ENCODE peak calls at places on chromosomes 6 and 20, in four cellular contexts. One of them, this sample, is unnamed.

GRCh38 chr6:44078795-44079671 is 48.2 kb downstream of the MRPL14 start:
- DNase-seq in fibroblast of villous mesenchyme: peak; percentile 74
- DNase-seq in H1: no peak
- DNase-seq in lower leg skin: no peak
- DNase-seq in this sample: peak; percentile 65

GRCh38 chr20:4060054-4060795 is 44.9 kb upstream of the RNF24 start:
- DNase-seq in fibroblast of villous mesenchyme: no peak
- DNase-seq in H1: no peak
- DNase-seq in lower leg skin: no peak
- DNase-seq in this sample: no peak

GRCh38 chr6:146803601-146804000 is 204.8 kb downstream of the ADGB start:
- DNase-seq in fibroblast of villous mesenchyme: no peak
- DNase-seq in H1: no peak
- DNase-seq in lower leg skin: no peak
- DNase-seq in this sample: no peak

GRCh38 chr20:2872304-2873009 is 824 bp upstream of the PTPRA start:
- DNase-seq in fibroblast of villous mesenchyme: peak; percentile 64
- DNase-seq in H1: no peak
- DNase-seq in lower leg skin: peak; percentile 90
- DNase-seq in this sample: peak; percentile 40

GRCh38 chr6:127267742-127268588 is 1.3 kb downstream of the RNF146 start:
- DNase-seq in fibroblast of villous mesenchyme: no peak
- DNase-seq in H1: no peak
- DNase-seq in lower leg skin: no peak
- DNase-seq in this sample: no peak

GRCh38 chr6:107185570-107185969 is 70.3 kb upstream of the BEND3 start:
- DNase-seq in fibroblast of villous mesenchyme: peak; percentile 7
- DNase-seq in H1: no peak
- DNase-seq in lower leg skin: no peak
- DNase-seq in this sample: no peak

GRCh38 chr20:58109126-58109880 is 119.2 kb downstream of the ANKRD60 start:
- DNase-seq in fibroblast of villous mesenchyme: peak; percentile 49
- DNase-seq in H1: no peak
- DNase-seq in lower leg skin: peak; percentile 84
- DNase-seq in this sample: peak; percentile 89

GRCh38 chr6:149210376-149210775 is 107.1 kb upstream of the TAB2 start:
- DNase-seq in fibroblast of villous mesenchyme: peak; percentile 83
- DNase-seq in H1: no peak
- DNase-seq in lower leg skin: no peak
- DNase-seq in this sample: peak; percentile 41

GRCh38 chr20:44780226-44780625 is 30.1 kb downstream of the RIMS4 start:
- DNase-seq in fibroblast of villous mesenchyme: peak; percentile 62
- DNase-seq in H1: no peak
- DNase-seq in lower leg skin: no peak
- DNase-seq in this sample: peak; percentile 43

GRCh38 chr6:22409487-22409886 is 112.7 kb upstream of the PRL start:
- DNase-seq in fibroblast of villous mesenchyme: no peak
- DNase-seq in H1: no peak
- DNase-seq in lower leg skin: no peak
- DNase-seq in this sample: peak; percentile 3

GRCh38 chr6:35754452-35755321 is 17.9 kb downstream of the ARMC12 start:
- DNase-seq in fibroblast of villous mesenchyme: no peak
- DNase-seq in H1: no peak
- DNase-seq in lower leg skin: no peak
- DNase-seq in this sample: peak; percentile 13

GRCh38 chr20:10596726-10597125 is 77.1 kb downstream of the JAG1 start:
- DNase-seq in fibroblast of villous mesenchyme: peak; percentile 90
- DNase-seq in H1: no peak
- DNase-seq in lower leg skin: no peak
- DNase-seq in this sample: peak; percentile 75

GRCh38 chr20:10784337-10785183 is 110.8 kb upstream of the JAG1 start:
- DNase-seq in fibroblast of villous mesenchyme: no peak
- DNase-seq in H1: no peak
- DNase-seq in lower leg skin: no peak
- DNase-seq in this sample: no peak

GRCh38 chr20:23629017-23629541 is 8.7 kb downstream of the CST3 start:
- DNase-seq in fibroblast of villous mesenchyme: peak; percentile 74
- DNase-seq in H1: no peak
- DNase-seq in lower leg skin: no peak
- DNase-seq in this sample: peak; percentile 47

GRCh38 chr20:59666586-59666985 is 62.2 kb downstream of the PHACTR3 start:
- DNase-seq in fibroblast of villous mesenchyme: no peak
- DNase-seq in H1: no peak
- DNase-seq in lower leg skin: no peak
- DNase-seq in this sample: no peak

GRCh38 chr20:12287575-12287974 is 369.9 kb downstream of the BTBD3 start:
- DNase-seq in fibroblast of villous mesenchyme: no peak
- DNase-seq in H1: no peak
- DNase-seq in lower leg skin: no peak
- DNase-seq in this sample: no peak

GRCh38 chr6:107624541-107624940 is 134.6 kb downstream of the SOBP start:
- DNase-seq in fibroblast of villous mesenchyme: no peak
- DNase-seq in H1: no peak
- DNase-seq in lower leg skin: no peak
- DNase-seq in this sample: peak; percentile 7

GRCh38 chr6:136600818-136601217 is 50.6 kb upstream of the MAP7 start:
- DNase-seq in fibroblast of villous mesenchyme: peak; percentile 88
- DNase-seq in H1: no peak
- DNase-seq in lower leg skin: no peak
- DNase-seq in this sample: no peak

GRCh38 chr20:10863337-10864060 is 189.7 kb upstream of the JAG1 start:
- DNase-seq in fibroblast of villous mesenchyme: peak; percentile 68
- DNase-seq in H1: no peak
- DNase-seq in lower leg skin: no peak
- DNase-seq in this sample: peak; percentile 81

GRCh38 chr6:40348591-40348990 is 238.6 kb downstream of the LRFN2 start:
- DNase-seq in fibroblast of villous mesenchyme: no peak
- DNase-seq in H1: no peak
- DNase-seq in lower leg skin: peak; percentile 53
- DNase-seq in this sample: no peak

GRCh38 chr6:112016335-112016734 is 37.6 kb upstream of the CCN6 start:
- DNase-seq in fibroblast of villous mesenchyme: peak; percentile 60
- DNase-seq in H1: no peak
- DNase-seq in lower leg skin: no peak
- DNase-seq in this sample: peak; percentile 38

GRCh38 chr6:81981812-81982211 is 229.3 kb upstream of the TENT5A start:
- DNase-seq in fibroblast of villous mesenchyme: peak; percentile 34
- DNase-seq in H1: no peak
- DNase-seq in lower leg skin: no peak
- DNase-seq in this sample: peak; percentile 77

GRCh38 chr20:20130399-20130798 is 78.1 kb downstream of the CFAP61 start:
- DNase-seq in fibroblast of villous mesenchyme: peak; percentile 4
- DNase-seq in H1: no peak
- DNase-seq in lower leg skin: no peak
- DNase-seq in this sample: no peak

GRCh38 chr6:169453221-169453620 is 199.6 kb upstream of the THBS2 start:
- DNase-seq in fibroblast of villous mesenchyme: peak; percentile 30
- DNase-seq in H1: no peak
- DNase-seq in lower leg skin: no peak
- DNase-seq in this sample: peak; percentile 48
- H3K4me3 ChIP-seq in fibroblast of villous mesenchyme: no peak overlapping the region
- H3K4me3 ChIP-seq in H1: no peak overlapping the region
- H3K4me3 ChIP-seq in lower leg skin: no peak overlapping the region
- H3K4me3 ChIP-seq in this sample: no peak overlapping the region

DNA sequence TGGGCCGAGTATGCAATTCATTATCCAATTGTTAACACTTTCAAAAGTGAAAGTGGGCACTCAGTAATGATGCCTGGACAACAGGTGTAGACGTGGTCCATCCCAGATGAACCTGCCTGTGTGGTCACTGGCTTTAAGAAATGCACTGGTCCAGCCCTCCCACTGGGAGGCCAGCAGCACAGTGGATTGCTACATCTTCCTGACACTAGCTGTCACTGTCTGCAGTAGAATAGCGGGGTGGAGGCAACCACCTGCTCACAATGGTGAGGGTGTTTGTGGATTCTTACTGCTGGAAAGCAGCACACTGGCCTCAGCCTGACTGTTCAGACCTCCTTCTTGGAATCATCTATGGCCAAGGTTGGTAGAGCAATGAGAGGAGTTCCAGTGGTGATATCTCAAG is 228.2 kb upstream of the PLN start:
- DNase-seq in fibroblast of villous mesenchyme: no peak
- DNase-seq in H1: no peak
- DNase-seq in lower leg skin: no peak
- DNase-seq in this sample: no peak
- TF ChIP-seq CTCF in fibroblast of villous mesenchyme: no peak
- TF ChIP-seq CTCF in H1: peak; percentile 20
- TF ChIP-seq CTCF in lower leg skin: no peak
- TF ChIP-seq CTCF in this sample: no peak

GRCh38 chr20:36471885-36472642 is 69.3 kb upstream of the MYL9 start:
- DNase-seq in fibroblast of villous mesenchyme: no peak
- DNase-seq in H1: no peak
- DNase-seq in lower leg skin: no peak
- DNase-seq in this sample: no peak
- H3K4me3 ChIP-seq in fibroblast of villous mesenchyme: no peak overlapping the region
- H3K4me3 ChIP-seq in H1: no peak overlapping the region
- H3K4me3 ChIP-seq in lower leg skin: no peak overlapping the region
- H3K4me3 ChIP-seq in this sample: peak overlapping the region; percentile 47

GRCh38 chr6:27720607-27721580 is 191.3 kb downstream of the OR2B2 start:
- DNase-seq in fibroblast of villous mesenchyme: peak; percentile 27
- DNase-seq in H1: peak; percentile 84
- DNase-seq in lower leg skin: no peak
- DNase-seq in this sample: peak; percentile 2
- TF ChIP-seq CTCF in fibroblast of villous mesenchyme: no peak
- TF ChIP-seq CTCF in H1: no peak
- TF ChIP-seq CTCF in lower leg skin: no peak
- TF ChIP-seq CTCF in this sample: no peak

This sample was measured in AG10803.